ENCODE peak calls at places on chromosomes 2 and 18, in eight cellular contexts. O is anterior cingulate cortex; I is GM03348; B is HFF-Myc; M is SK-MEL-5; F is HuH-7.5; E is stimulated activated CD4-positive, alpha-beta T cell treated with anti-CD3 and anti-CD28 coated beads, TNF-alpha, amount 100 ng/mL, for 4 hours; Z is M059J. H is an unnamed sample.

GRCh38 chr2:27191107-27191829 is 20.6 kb upstream of the ATRAID start:
- DNase-seq in Z (peak; percentile 60), E (no peak), O (no peak), B (no peak), F (peak; percentile 37), I (peak; percentile 79), M (peak; percentile 85), H (peak; percentile 68)

GRCh38 chr2:23411752-23412431 is 26.9 kb downstream of the KLHL29 start:
- DNase-seq in E (no peak), Z (peak; percentile 76), O (no peak), I (peak; percentile 81), F (no peak), B (peak; percentile 65), M (no peak), H (peak; percentile 85)

GRCh38 chr18:58452392-58453166 is 176.3 kb downstream of the ALPK2 start:
- DNase-seq in Z (peak; percentile 16), M (peak; percentile 26), E (no peak), B (no peak), O (no peak), I (no peak), F (no peak), H (no peak)

GRCh38 chr2:202109737-202110184 is 36.7 kb downstream of the KIAA2012 start:
- DNase-seq in E (no peak), F (no peak), M (no peak), Z (no peak), I (peak; percentile 49), O (no peak), B (no peak), H (peak; percentile 23)

GRCh38 chr2:9681427-9681817 is 50.6 kb upstream of the YWHAQ start:
- DNase-seq in E (no peak), Z (no peak), M (no peak), F (no peak), I (no peak), O (no peak), B (no peak), H (no peak)

GRCh38 chr2:21165350-21165749 is 41.6 kb downstream of the TDRD15 start:
- DNase-seq in M (peak; percentile 30), B (no peak), I (no peak), E (no peak), O (no peak), Z (no peak), F (no peak), H (no peak)

GRCh38 chr2:37599688-37600525 is 71.5 kb downstream of the CDC42EP3 start:
- DNase-seq in B (no peak), Z (no peak), I (no peak), O (no peak), F (no peak), E (no peak), M (no peak), H (no peak)

GRCh38 chr2:47070155-47070919 is 84.8 kb downstream of the STPG4 start:
- DNase-seq in Z (peak; percentile 74), B (no peak), I (no peak), F (no peak), E (no peak), O (no peak), M (no peak), H (no peak)

GRCh38 chr2:12842917-12843316 is 126.2 kb downstream of the TRIB2 start:
- DNase-seq in F (no peak), M (no peak), O (no peak), I (no peak), B (no peak), E (no peak), Z (no peak), H (no peak)

GRCh38 chr2:231680284-231680991 is 27.9 kb upstream of the PTMA start:
- DNase-seq in O (no peak), E (no peak), M (no peak), F (no peak), B (no peak), Z (no peak), I (no peak), H (no peak)

GRCh38 chr2:119010336-119010735 is 68.3 kb downstream of the MARCO start:
- DNase-seq in M (no peak), O (no peak), Z (no peak), E (no peak), I (no peak), F (no peak), B (no peak), H (no peak)

GRCh38 chr2:195456765-195457164 is 200.3 kb upstream of the SLC39A10 start:
- DNase-seq in F (no peak), B (no peak), M (no peak), I (no peak), Z (no peak), O (no peak), E (no peak), H (no peak)

GRCh38 chr2:24785704-24786321 is 7.4 kb downstream of the PTRHD1 start:
- DNase-seq in M (no peak), B (no peak), O (no peak), F (no peak), E (no peak), Z (no peak), I (no peak), H (no peak)

GRCh38 chr2:212730994-212731393 is 192.4 kb upstream of the ERBB4 start:
- DNase-seq in M (no peak), B (no peak), F (no peak), I (no peak), E (no peak), Z (no peak), O (no peak), H (no peak)

GRCh38 chr2:103773884-103774283 is 1012.1 kb downstream of the TMEM182 start:
- DNase-seq in B (no peak), M (no peak), F (no peak), E (no peak), I (no peak), O (no peak), Z (no peak), H (no peak)

GRCh38 chr2:237874585-237875161 is 15.2 kb downstream of the RAMP1 start:
- DNase-seq in E (no peak), B (no peak), F (no peak), Z (peak; percentile 91), O (no peak), I (peak; percentile 84), M (no peak), H (peak; percentile 88)

GRCh38 chr2:98944786-98945185 is 8.8 kb upstream of the CRACDL start:
- DNase-seq in I (peak; percentile 50), M (no peak), Z (peak; percentile 6), O (no peak), B (no peak), E (no peak), F (no peak), H (peak; percentile 45)

GRCh38 chr18:8794133-8794986 is 89.0 kb downstream of the MTCL1 start:
- DNase-seq in O (no peak), E (no peak), M (no peak), I (peak; percentile 47), B (no peak), Z (peak; percentile 90), F (no peak), H (peak; percentile 31)

GRCh38 chr2:42840760-42841159 is 48.4 kb upstream of the HAAO start:
- DNase-seq in I (no peak), M (no peak), Z (no peak), O (no peak), E (no peak), B (no peak), F (no peak), H (no peak)

GRCh38 chr2:121709776-121710469 is 26.8 kb downstream of the NIFK start:
- DNase-seq in I (no peak), Z (no peak), O (no peak), F (no peak), B (no peak), M (no peak), E (no peak), H (no peak)

GRCh38 chr2:165440367-165440766 is 29.1 kb upstream of the CSRNP3 start:
- DNase-seq in I (peak; percentile 64), M (peak; percentile 41), Z (peak; percentile 31), E (no peak), B (peak; percentile 97), O (no peak), F (no peak), H (peak; percentile 69)

GRCh38 chr2:56132138-56132537 is 51.7 kb upstream of the CCDC85A start:
- DNase-seq in F (peak; percentile 17), B (peak; percentile 10), Z (peak; percentile 58), M (peak; percentile 78), O (no peak), I (peak; percentile 70), E (no peak), H (peak; percentile 62)

GRCh38 chr2:108182489-108182888 is 57.3 kb upstream of the SULT1C3 start:
- DNase-seq in B (no peak), I (no peak), Z (peak; percentile 46), O (no peak), E (no peak), M (peak; percentile 72), F (no peak), H (no peak)

GRCh38 chr2:54258171-54258570 is 2.1 kb upstream of the TSPYL6 start:
- DNase-seq in M (no peak), Z (no peak), I (no peak), B (no peak), E (no peak), F (no peak), O (no peak), H (no peak)

GRCh38 chr2:126788113-126788512 is 110.6 kb upstream of the TEX51 start:
- DNase-seq in O (no peak), Z (no peak), M (no peak), I (no peak), F (no peak), B (no peak), E (no peak), H (no peak)

GRCh38 chr18:5207471-5207870 is 10.4 kb upstream of the AKAIN1 start:
- DNase-seq in E (no peak), I (no peak), M (no peak), O (no peak), B (no peak), Z (no peak), F (no peak), H (no peak)

GRCh38 chr2:178008636-178009289 is 63.8 kb downstream of the PDE11A start:
- DNase-seq in E (no peak), I (peak; percentile 13), O (no peak), Z (peak; percentile 78), M (no peak), F (no peak), B (peak; percentile 27), H (peak; percentile 37)

GRCh38 chr2:69221960-69222751 is 164.9 kb downstream of the GFPT1 start:
- DNase-seq in Z (peak; percentile 74), M (peak; percentile 14), O (no peak), F (no peak), I (peak; percentile 39), E (no peak), B (no peak), H (peak; percentile 39)

GRCh38 chr2:240556553-240557100 is 1.2 kb downstream of the ANKMY1 start:
- DNase-seq in M (peak; percentile 50), O (no peak), Z (no peak), I (peak; percentile 75), E (no peak), F (peak; percentile 79), B (no peak), H (peak; percentile 43)

GRCh38 chr2:74418312-74418711 is 3.1 kb downstream of the C2orf81 start:
- DNase-seq in F (no peak), Z (no peak), E (no peak), I (no peak), O (no peak), M (no peak), B (no peak), H (no peak)

GRCh38 chr2:222241054-222241453 is 57.7 kb downstream of the PAX3 start:
- DNase-seq in E (no peak), I (no peak), M (no peak), Z (no peak), B (no peak), F (no peak), O (no peak), H (no peak)

GRCh38 chr2:203636896-203637818 is 69.3 kb upstream of the CD28 start:
- DNase-seq in O (no peak), Z (peak; percentile 75), M (peak; percentile 31), F (no peak), E (no peak), B (no peak), I (peak; percentile 32), H (peak; percentile 58)

GRCh38 chr2:154700142-154700541 is 1.6 kb downstream of the KCNJ3 start:
- DNase-seq in O (no peak), Z (no peak), E (no peak), M (peak; percentile 6), I (no peak), B (no peak), F (no peak), H (no peak)

GRCh38 chr2:43519711-43520221 is 76.1 kb downstream of the THADA start:
- DNase-seq in M (peak; percentile 40), O (no peak), E (no peak), B (no peak), I (peak; percentile 73), F (no peak), Z (peak; percentile 93), H (peak; percentile 82)

H was measured in AG08395.